ENCODE peak calls at places on chromosomes 6 and 20, in ten cellular contexts. H, P, F, X, S, O, Z, A, L and T are unnamed samples.

GRCh38 chr6:138231399-138231886 is 13.2 kb upstream of the PBOV1 start:
- DNase-seq in H (no peak), P (no peak), F (no peak), X (peak), S (no peak), O (no peak), Z (no peak), A (no peak), L (no peak), T (no peak)

GRCh38 chr6:142266060-142266459 is 35.7 kb upstream of the ADGRG6 start:
- DNase-seq in H (no peak), P (no peak), F (no peak), X (no peak), S (no peak), O (no peak), Z (no peak), A (no peak), L (no peak), T (no peak)

GRCh38 chr6:90458353-90459224 is 128.3 kb downstream of the MAP3K7 start:
- DNase-seq in H (no peak), P (no peak), F (no peak), X (peak), S (no peak), O (no peak), Z (peak), A (peak), L (no peak), T (peak)

GRCh38 chr6:40313582-40313981 is 273.6 kb downstream of the LRFN2 start:
- DNase-seq in H (no peak), P (no peak), F (no peak), X (no peak), S (no peak), O (no peak), Z (no peak), A (no peak), L (no peak), T (no peak)

GRCh38 chr6:25560851-25561250 is 91.2 kb upstream of the SCGN start:
- DNase-seq in H (no peak), P (no peak), F (no peak), X (no peak), S (no peak), O (no peak), Z (no peak), A (no peak), L (no peak), T (no peak)

GRCh38 chr20:9339708-9340107 is 174.7 kb upstream of the LAMP5 start:
- DNase-seq in H (no peak), P (no peak), F (no peak), X (no peak), S (no peak), O (no peak), Z (no peak), A (no peak), L (no peak), T (no peak)

GRCh38 chr20:62705626-62706025 is 3.0 kb upstream of the NTSR1 start:
- DNase-seq in H (no peak), P (no peak), F (no peak), X (no peak), S (no peak), O (no peak), Z (no peak), A (no peak), L (no peak), T (no peak)

GRCh38 chr6:148965287-148965686 is 218.5 kb downstream of the UST start:
- DNase-seq in H (no peak), P (no peak), F (no peak), X (no peak), S (no peak), O (no peak), Z (no peak), A (no peak), L (no peak), T (no peak)

GRCh38 chr20:44481719-44482416 is 6.2 kb downstream of the TTPAL start:
- DNase-seq in H (no peak), P (no peak), F (no peak), X (no peak), S (no peak), O (no peak), Z (no peak), A (no peak), L (no peak), T (no peak)

GRCh38 chr6:32752580-32752979 is 10.8 kb downstream of the HLA-DQB2 start:
- DNase-seq in H (no peak), P (no peak), F (no peak), X (peak), S (peak), O (no peak), Z (no peak), A (no peak), L (no peak), T (no peak)

GRCh38 chr6:155418017-155418749 is 37.5 kb downstream of the NOX3 start:
- DNase-seq in H (peak), P (peak), F (no peak), X (no peak), S (peak), O (peak), Z (peak), A (peak), L (no peak), T (peak)

GRCh38 chr20:49989234-49990065 is 6.7 kb downstream of the SNAI1 start:
- DNase-seq in H (no peak), P (peak), F (peak), X (no peak), S (peak), O (no peak), Z (no peak), A (no peak), L (peak), T (no peak)

GRCh38 chr6:166626177-166627038 is 643 bp downstream of the RPS6KA2 start:
- DNase-seq in H (no peak), P (no peak), F (no peak), X (peak), S (peak), O (no peak), Z (peak), A (peak), L (no peak), T (peak)

GRCh38 chr6:44806656-44807055 is 419.1 kb downstream of the CDC5L start:
- DNase-seq in H (no peak), P (no peak), F (no peak), X (peak), S (no peak), O (no peak), Z (no peak), A (no peak), L (no peak), T (no peak)

GRCh38 chr6:144341831-144342527 is 56.8 kb downstream of the UTRN start:
- DNase-seq in H (no peak), P (no peak), F (no peak), X (no peak), S (peak), O (no peak), Z (no peak), A (no peak), L (no peak), T (no peak)

GRCh38 chr6:11166948-11167347 is 55.4 kb upstream of the ERVFRD-1 start:
- DNase-seq in H (no peak), P (no peak), F (no peak), X (no peak), S (no peak), O (no peak), Z (no peak), A (no peak), L (no peak), T (no peak)

GRCh38 chr20:41173161-41173721 is 35.9 kb downstream of the PLCG1 start:
- DNase-seq in H (peak), P (peak), F (peak), X (peak), S (peak), O (peak), Z (peak), A (peak), L (peak), T (no peak)

GRCh38 chr6:133769463-133769862 is 119.5 kb upstream of the TCF21 start:
- DNase-seq in H (no peak), P (peak), F (no peak), X (no peak), S (peak), O (no peak), Z (no peak), A (no peak), L (no peak), T (no peak)

GRCh38 chr6:36907781-36908180 is 22.0 kb downstream of the C6orf89 start:
- DNase-seq in H (no peak), P (no peak), F (no peak), X (no peak), S (peak), O (no peak), Z (no peak), A (no peak), L (no peak), T (no peak)

GRCh38 chr6:65199683-65200082 is 507.3 kb downstream of the EYS start:
- DNase-seq in H (no peak), P (no peak), F (no peak), X (no peak), S (no peak), O (no peak), Z (no peak), A (no peak), L (no peak), T (no peak)

GRCh38 chr6:144148891-144149290 is 1.4 kb upstream of the STX11 start:
- DNase-seq in H (no peak), P (no peak), F (no peak), X (no peak), S (peak), O (no peak), Z (no peak), A (no peak), L (no peak), T (no peak)

GRCh38 chr6:18720075-18720474 is 332.9 kb downstream of the RNF144B start:
- DNase-seq in H (no peak), P (no peak), F (no peak), X (no peak), S (no peak), O (no peak), Z (no peak), A (no peak), L (no peak), T (no peak)

GRCh38 chr20:15890358-15890982 is 682.8 kb downstream of the KIF16B start:
- DNase-seq in H (no peak), P (no peak), F (no peak), X (no peak), S (no peak), O (peak), Z (no peak), A (no peak), L (no peak), T (no peak)

GRCh38 chr6:137494967-137495595 is 887 bp upstream of the OLIG3 start:
- DNase-seq in H (no peak), P (no peak), F (no peak), X (no peak), S (no peak), O (no peak), Z (no peak), A (no peak), L (no peak), T (no peak)

GRCh38 chr6:33392168-33392947 is 735 bp downstream of the KIFC1 start:
- DNase-seq in H (no peak), P (no peak), F (no peak), X (peak), S (peak), O (no peak), Z (no peak), A (no peak), L (no peak), T (no peak)

GRCh38 chr20:58593880-58594473 is 57.1 kb upstream of the STX16 start:
- DNase-seq in H (no peak), P (no peak), F (no peak), X (no peak), S (no peak), O (no peak), Z (no peak), A (no peak), L (no peak), T (no peak)

GRCh38 chr6:583639-584038 is 73.3 kb downstream of the HUS1B start:
- DNase-seq in H (no peak), P (no peak), F (no peak), X (no peak), S (no peak), O (no peak), Z (no peak), A (no peak), L (no peak), T (no peak)

GRCh38 chr6:113172531-113172966 is 684.6 kb upstream of the MARCKS start:
- DNase-seq in H (no peak), P (no peak), F (no peak), X (peak), S (no peak), O (no peak), Z (no peak), A (no peak), L (no peak), T (no peak)

GRCh38 chr6:149454405-149454848 is 30.4 kb downstream of the ZC3H12D start:
- DNase-seq in H (peak), P (peak), F (peak), X (peak), S (peak), O (no peak), Z (no peak), A (no peak), L (no peak), T (no peak)

GRCh38 chr6:100865525-100865924 is 15.6 kb downstream of the ASCC3 start:
- DNase-seq in H (no peak), P (no peak), F (no peak), X (no peak), S (no peak), O (no peak), Z (no peak), A (no peak), L (no peak), T (no peak)

GRCh38 chr20:7257719-7258466 is 490.4 kb downstream of the BMP2 start:
- DNase-seq in H (no peak), P (no peak), F (no peak), X (no peak), S (no peak), O (no peak), Z (no peak), A (no peak), L (no peak), T (no peak)

GRCh38 chr20:1711826-1712601 is 54.4 kb upstream of the SIRPG start:
- DNase-seq in H (no peak), P (no peak), F (no peak), X (no peak), S (no peak), O (no peak), Z (no peak), A (no peak), L (no peak), T (no peak)

GRCh38 chr20:31956556-31957220 is 4.8 kb upstream of the PDRG1 start:
- DNase-seq in H (no peak), P (no peak), F (no peak), X (no peak), S (no peak), O (no peak), Z (no peak), A (no peak), L (no peak), T (no peak)

GRCh38 chr6:164106345-164106769 is 691.8 kb downstream of the QKI start:
- DNase-seq in H (no peak), P (no peak), F (no peak), X (no peak), S (peak), O (no peak), Z (no peak), A (no peak), L (no peak), T (no peak)

GRCh38 chr6:30075094-30075986 is at the start of gene RNF39:
- DNase-seq in H (no peak), P (no peak), F (no peak), X (peak), S (no peak), O (no peak), Z (no peak), A (no peak), L (no peak), T (no peak)

GRCh38 chr6:34961574-34961973 is 72.5 kb downstream of the ANKS1A start:
- DNase-seq in H (no peak), P (no peak), F (no peak), X (no peak), S (no peak), O (no peak), Z (no peak), A (no peak), L (no peak), T (no peak)

GRCh38 chr6:3239110-3239830 is 11.8 kb upstream of the TUBB2B start:
- DNase-seq in H (no peak), P (no peak), F (no peak), X (no peak), S (no peak), O (no peak), Z (no peak), A (no peak), L (no peak), T (no peak)

GRCh38 chr6:116073765-116074450 is 13.2 kb upstream of the FRK start:
- DNase-seq in H (no peak), P (peak), F (no peak), X (no peak), S (peak), O (no peak), Z (no peak), A (no peak), L (no peak), T (no peak)

GRCh38 chr6:27604986-27605385 is 132.1 kb upstream of the ZNF184 start:
- DNase-seq in H (no peak), P (peak), F (no peak), X (no peak), S (peak), O (no peak), Z (no peak), A (no peak), L (no peak), T (no peak)